ENCODE peak calls at places on chromosomes 6 and 20, in eight cellular contexts. One of them, this sample, is unnamed.

GRCh38 chr6:130426078-130426726 is 60.4 kb downstream of the TMEM200A start:
- DNase-seq in H1: no peak
- DNase-seq in astrocyte of the spinal cord: peak
- DNase-seq in anterior cingulate cortex: no peak
- DNase-seq in endothelial cell: no peak
- DNase-seq in adipocyte: peak
- DNase-seq in stimulated activated naive CD4-positive, alpha-beta T cell treated with Interleukin-2 at 50 U/mL for 16 hours: no peak
- DNase-seq in stimulated activated CD4-positive, alpha-beta T cell treated with anti-CD3 and anti-CD28 coated beads, Interleukin-4, amount 100 ng/mL, for 24 hours: no peak
- DNase-seq in this sample: no peak

GRCh38 chr6:7911345-7911725 is 747 bp upstream of the TXNDC5 start:
- DNase-seq in stimulated activated naive CD4-positive, alpha-beta T cell treated with Interleukin-2 at 50 U/mL for 16 hours: no peak
- DNase-seq in H1: no peak
- DNase-seq in anterior cingulate cortex: no peak
- DNase-seq in stimulated activated CD4-positive, alpha-beta T cell treated with anti-CD3 and anti-CD28 coated beads, Interleukin-4, amount 100 ng/mL, for 24 hours: no peak
- DNase-seq in astrocyte of the spinal cord: no peak
- DNase-seq in adipocyte: no peak
- DNase-seq in endothelial cell: no peak
- DNase-seq in this sample: no peak

GRCh38 chr6:6915219-6915618 is 192.5 kb upstream of the RREB1 start:
- DNase-seq in anterior cingulate cortex: no peak
- DNase-seq in astrocyte of the spinal cord: peak
- DNase-seq in stimulated activated CD4-positive, alpha-beta T cell treated with anti-CD3 and anti-CD28 coated beads, Interleukin-4, amount 100 ng/mL, for 24 hours: no peak
- DNase-seq in adipocyte: no peak
- DNase-seq in stimulated activated naive CD4-positive, alpha-beta T cell treated with Interleukin-2 at 50 U/mL for 16 hours: no peak
- DNase-seq in endothelial cell: no peak
- DNase-seq in H1: no peak
- DNase-seq in this sample: no peak

GRCh38 chr20:1210501-1210900 is 7.2 kb downstream of the C20orf202 start:
- DNase-seq in astrocyte of the spinal cord: no peak
- DNase-seq in H1: no peak
- DNase-seq in anterior cingulate cortex: no peak
- DNase-seq in stimulated activated CD4-positive, alpha-beta T cell treated with anti-CD3 and anti-CD28 coated beads, Interleukin-4, amount 100 ng/mL, for 24 hours: no peak
- DNase-seq in adipocyte: no peak
- DNase-seq in stimulated activated naive CD4-positive, alpha-beta T cell treated with Interleukin-2 at 50 U/mL for 16 hours: no peak
- DNase-seq in endothelial cell: no peak
- DNase-seq in this sample: no peak

GRCh38 chr6:26270121-26270861 is 94.7 kb upstream of the BTN3A2 start:
- DNase-seq in H1: no peak
- DNase-seq in stimulated activated CD4-positive, alpha-beta T cell treated with anti-CD3 and anti-CD28 coated beads, Interleukin-4, amount 100 ng/mL, for 24 hours: no peak
- DNase-seq in astrocyte of the spinal cord: peak
- DNase-seq in adipocyte: no peak
- DNase-seq in stimulated activated naive CD4-positive, alpha-beta T cell treated with Interleukin-2 at 50 U/mL for 16 hours: no peak
- DNase-seq in anterior cingulate cortex: no peak
- DNase-seq in endothelial cell: no peak
- DNase-seq in this sample: no peak

GRCh38 chr20:48080583-48080982 is 295.3 kb upstream of the SULF2 start:
- DNase-seq in adipocyte: no peak
- DNase-seq in stimulated activated CD4-positive, alpha-beta T cell treated with anti-CD3 and anti-CD28 coated beads, Interleukin-4, amount 100 ng/mL, for 24 hours: no peak
- DNase-seq in astrocyte of the spinal cord: no peak
- DNase-seq in stimulated activated naive CD4-positive, alpha-beta T cell treated with Interleukin-2 at 50 U/mL for 16 hours: no peak
- DNase-seq in endothelial cell: no peak
- DNase-seq in anterior cingulate cortex: no peak
- DNase-seq in H1: no peak
- DNase-seq in this sample: no peak

GRCh38 chr20:24332956-24333355 is 136.5 kb upstream of the SYNDIG1 start:
- DNase-seq in astrocyte of the spinal cord: no peak
- DNase-seq in stimulated activated CD4-positive, alpha-beta T cell treated with anti-CD3 and anti-CD28 coated beads, Interleukin-4, amount 100 ng/mL, for 24 hours: no peak
- DNase-seq in adipocyte: no peak
- DNase-seq in stimulated activated naive CD4-positive, alpha-beta T cell treated with Interleukin-2 at 50 U/mL for 16 hours: no peak
- DNase-seq in endothelial cell: no peak
- DNase-seq in H1: no peak
- DNase-seq in anterior cingulate cortex: no peak
- DNase-seq in this sample: no peak

GRCh38 chr6:142756215-142756630 is 188.8 kb downstream of the HIVEP2 start:
- DNase-seq in stimulated activated naive CD4-positive, alpha-beta T cell treated with Interleukin-2 at 50 U/mL for 16 hours: no peak
- DNase-seq in astrocyte of the spinal cord: peak
- DNase-seq in adipocyte: peak
- DNase-seq in endothelial cell: no peak
- DNase-seq in stimulated activated CD4-positive, alpha-beta T cell treated with anti-CD3 and anti-CD28 coated beads, Interleukin-4, amount 100 ng/mL, for 24 hours: no peak
- DNase-seq in H1: no peak
- DNase-seq in anterior cingulate cortex: no peak
- DNase-seq in this sample: peak

GRCh38 chr20:62914970-62915457 is 11.3 kb downstream of the DIDO1 start:
- DNase-seq in stimulated activated CD4-positive, alpha-beta T cell treated with anti-CD3 and anti-CD28 coated beads, Interleukin-4, amount 100 ng/mL, for 24 hours: no peak
- DNase-seq in adipocyte: peak
- DNase-seq in anterior cingulate cortex: no peak
- DNase-seq in H1: no peak
- DNase-seq in stimulated activated naive CD4-positive, alpha-beta T cell treated with Interleukin-2 at 50 U/mL for 16 hours: no peak
- DNase-seq in astrocyte of the spinal cord: peak
- DNase-seq in endothelial cell: peak
- DNase-seq in this sample: peak